ENCODE peak calls at places on chromosomes 16 and 17, in six cellular contexts. V, F, D, Y, X and I are unnamed samples.

GRCh38 chr17:63639125-63639524 is 16.9 kb downstream of the MAP3K3 start:
- DNase-seq in F (no peak), V (no peak), D (no peak), X (no peak), Y (no peak), I (no peak)

GRCh38 chr16:88763502-88764053 is 21.4 kb downstream of the PIEZO1 start:
- DNase-seq in V (no peak), F (no peak), Y (no peak), X (peak), D (no peak), I (no peak)

GRCh38 chr17:63441654-63442053 is 4.5 kb downstream of the CYB561 start:
- DNase-seq in Y (no peak), X (no peak), D (no peak), F (no peak), V (no peak), I (no peak)

GRCh38 chr17:20179031-20179430 is 169.9 kb downstream of the SPECC1 start:
- DNase-seq in D (no peak), Y (no peak), V (no peak), F (no peak), X (no peak), I (no peak)

GRCh38 chr17:76018801-76019200 is 8.3 kb downstream of the EVPL start:
- DNase-seq in X (no peak), V (no peak), F (no peak), D (no peak), Y (no peak), I (no peak)

GRCh38 chr16:6374816-6375215 is 957.8 kb upstream of the RBFOX1 start:
- DNase-seq in D (no peak), X (no peak), V (no peak), Y (no peak), F (no peak), I (no peak)

GRCh38 chr17:48539177-48539576 is 5.7 kb downstream of the HOXB2 start:
- DNase-seq in F (no peak), V (no peak), X (no peak), Y (no peak), D (no peak), I (peak)

GRCh38 chr17:38358586-38359513 is 7.2 kb downstream of the SOCS7 start:
- DNase-seq in D (no peak), F (no peak), V (no peak), Y (no peak), X (no peak), I (peak)

GRCh38 chr17:13158511-13159240 is 140.8 kb upstream of the ELAC2 start:
- DNase-seq in F (no peak), X (no peak), V (no peak), D (no peak), Y (no peak), I (peak)

GRCh38 chr16:48617711-48618148 is 7.8 kb upstream of the N4BP1 start:
- DNase-seq in D (no peak), Y (peak), V (peak), X (no peak), F (peak), I (peak)

GRCh38 chr16:81945665-81946064 is 65.6 kb downstream of the SDR42E1 start:
- DNase-seq in F (peak), V (no peak), Y (no peak), X (no peak), D (no peak), I (peak)

GRCh38 chr17:7885357-7886226 is 3.0 kb upstream of the CHD3 start:
- DNase-seq in Y (peak), X (peak), D (peak), F (peak), V (no peak), I (peak)